ENCODE peak calls at places on chromosomes 2 and 18, in four cellular contexts. T, D, Q and S are unnamed samples.

GRCh38 chr2:156465573-156465972 is 29.4 kb downstream of the GPD2 start:
- DNase-seq in D (no peak), T (peak; percentile 16), Q (no peak), S (no peak)

GRCh38 chr18:11741505-11742145 is 52.6 kb downstream of the GNAL start:
- DNase-seq in Q (no peak), T (no peak), D (no peak), S (no peak)

GRCh38 chr2:75494137-75494769 is 66.5 kb downstream of the EVA1A start:
- DNase-seq in T (no peak), Q (no peak), D (no peak), S (no peak)

GRCh38 chr2:218392891-218393462 is 6.7 kb upstream of the CTDSP1 start:
- DNase-seq in T (no peak), Q (no peak), D (no peak), S (no peak)

GRCh38 chr18:68735498-68736343 is 20.8 kb upstream of the TMX3 start:
- DNase-seq in T (peak; percentile 84), D (peak; percentile 45), Q (no peak), S (no peak)

GRCh38 chr2:28665041-28665704 is 86.5 kb upstream of the PPP1CB start:
- DNase-seq in Q (no peak), T (peak; percentile 95), D (peak; percentile 54), S (no peak)

GRCh38 chr18:66778048-66778447 is 174.2 kb upstream of the CDH19 start:
- DNase-seq in D (no peak), Q (no peak), T (no peak), S (no peak)

GRCh38 chr2:152415231-152415642 is 80.3 kb downstream of the FMNL2 start:
- DNase-seq in T (no peak), D (no peak), Q (no peak), S (no peak)

GRCh38 chr18:55228191-55228590 is 268.9 kb upstream of the CCDC68 start:
- DNase-seq in T (no peak), Q (no peak), D (no peak), S (no peak)

GRCh38 chr2:11892041-11892440 is 145.6 kb downstream of the LPIN1 start:
- DNase-seq in T (no peak), D (no peak), Q (no peak), S (no peak)

GRCh38 chr2:152098033-152098797 is 629 bp downstream of the CACNB4 start:
- DNase-seq in T (peak; percentile 14), Q (peak; percentile 41), D (peak; percentile 7), S (peak; percentile 61)

GRCh38 chr18:21049306-21049705 is 62.3 kb downstream of the ROCK1 start:
- DNase-seq in Q (no peak), T (peak; percentile 5), D (no peak), S (no peak)

GRCh38 chr18:7980661-7981060 is 413.5 kb downstream of the PTPRM start:
- DNase-seq in Q (no peak), T (no peak), D (no peak), S (no peak)

GRCh38 chr2:164145093-164145987 is 409.5 kb upstream of the FIGN start:
- DNase-seq in T (peak; percentile 28), D (peak; percentile 57), Q (no peak), S (no peak)

GRCh38 chr2:241762933-241763369 is 13.7 kb upstream of the GAL3ST2 start:
- DNase-seq in T (no peak), D (no peak), Q (no peak), S (no peak)

GRCh38 chr2:26011990-26012856 is 21.7 kb upstream of the RAB10 start:
- DNase-seq in T (peak; percentile 30), Q (no peak), D (no peak), S (no peak)

GRCh38 chr2:1510184-1510583 is 96.9 kb downstream of the TPO start:
- DNase-seq in D (no peak), Q (no peak), T (no peak), S (no peak)

GRCh38 chr2:229601396-229601795 is 113.0 kb downstream of the DNER start:
- DNase-seq in Q (no peak), D (no peak), T (no peak), S (no peak)

GRCh38 chr18:76847926-76848325 is 25.6 kb downstream of the ZNF236 start:
- DNase-seq in Q (peak; percentile 30), D (no peak), T (no peak), S (no peak)

GRCh38 chr18:23422751-23423418 is 30.2 kb upstream of the RIOK3 start:
- DNase-seq in T (peak; percentile 38), D (peak; percentile 35), Q (no peak), S (no peak)

GRCh38 chr2:38581193-38582147 is 21.3 kb downstream of the HNRNPLL start:
- DNase-seq in D (no peak), T (peak; percentile 87), Q (no peak), S (peak; percentile 46)

GRCh38 chr2:180125245-180125962 is 118.3 kb upstream of the CWC22 start:
- DNase-seq in Q (peak; percentile 49), T (peak; percentile 98), D (peak; percentile 95), S (peak; percentile 56)

GRCh38 chr2:72955188-72956049 is 38.1 kb downstream of the EMX1 start:
- DNase-seq in D (no peak), Q (no peak), T (no peak), S (peak; percentile 27)

GRCh38 chr18:64332851-64333250 is 184.0 kb upstream of the LINC00305 start:
- DNase-seq in D (no peak), T (no peak), Q (no peak), S (no peak)

GRCh38 chr18:22286576-22286975 is 117.2 kb downstream of the GATA6 start:
- DNase-seq in Q (no peak), T (peak; percentile 31), D (no peak), S (no peak)

GRCh38 chr2:77508511-77508910 is 13.7 kb downstream of the LRRTM4 start:
- DNase-seq in D (no peak), T (no peak), Q (no peak), S (no peak)

GRCh38 chr2:191114403-191114886 is 36.3 kb downstream of the STAT4 start:
- DNase-seq in D (peak; percentile 14), Q (no peak), T (peak; percentile 32), S (no peak)

GRCh38 chr2:109352898-109353689 is 224.1 kb downstream of the SH3RF3 start:
- DNase-seq in Q (no peak), D (no peak), T (no peak), S (no peak)

GRCh38 chr2:127829845-127830246 is 18.9 kb upstream of the WDR33 start:
- DNase-seq in Q (no peak), D (no peak), T (no peak), S (no peak)

GRCh38 chr2:141341444-141341843 is 789.4 kb downstream of the LRP1B start:
- DNase-seq in Q (no peak), D (peak; percentile 67), T (peak; percentile 94), S (no peak)

GRCh38 chr2:151049746-151050145 is 211.9 kb downstream of the RBM43 start:
- DNase-seq in T (peak; percentile 61), D (peak; percentile 59), Q (no peak), S (no peak)

GRCh38 chr2:151052850-151053660 is 208.6 kb downstream of the RBM43 start:
- DNase-seq in D (peak; percentile 15), Q (no peak), T (no peak), S (no peak)

GRCh38 chr2:151056870-151057269 is 204.8 kb downstream of the RBM43 start:
- DNase-seq in Q (no peak), D (no peak), T (peak; percentile 54), S (no peak)

GRCh38 chr2:151053661-151053990 is 208.0 kb downstream of the RBM43 start:
- DNase-seq in T (no peak), Q (no peak), D (no peak), S (no peak)

DNA sequence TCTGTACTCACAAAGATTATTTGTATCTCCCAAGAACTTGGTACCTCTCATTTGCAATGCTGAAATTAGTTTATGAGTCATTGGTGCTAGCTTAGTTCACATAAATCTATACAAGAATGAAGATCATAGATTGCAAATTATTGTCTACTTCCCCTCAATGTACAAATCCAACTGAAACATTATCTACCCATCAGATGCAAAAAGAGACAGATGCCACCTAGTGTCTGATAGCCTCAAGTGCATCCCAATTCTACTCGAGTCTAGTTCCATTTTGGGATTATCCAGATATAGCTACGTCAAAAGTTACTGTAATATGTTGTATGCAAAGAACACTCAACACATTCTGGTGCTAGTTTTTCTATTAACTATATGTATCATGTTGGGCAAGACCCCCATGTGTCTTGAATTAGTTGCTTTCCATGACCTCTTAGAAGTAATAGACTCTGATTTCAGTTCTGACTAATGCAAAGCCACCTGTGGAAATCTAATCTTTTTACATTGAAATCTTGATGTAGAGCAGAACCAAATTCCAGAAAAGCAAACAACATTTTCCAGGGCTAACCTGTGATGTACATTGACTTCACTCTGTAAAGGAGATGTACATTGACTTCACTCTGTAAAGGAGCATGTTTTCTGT is 210.0 kb downstream of the RBM43 start:
- DNase-seq in T (peak; percentile 68), D (peak; percentile 77), Q (peak; percentile 22), S (peak; percentile 28)
- TF ChIP-seq CTCF in T (peak; percentile 83), D (peak; percentile 78), Q (peak; percentile 95), S (peak; percentile 77)

DNA sequence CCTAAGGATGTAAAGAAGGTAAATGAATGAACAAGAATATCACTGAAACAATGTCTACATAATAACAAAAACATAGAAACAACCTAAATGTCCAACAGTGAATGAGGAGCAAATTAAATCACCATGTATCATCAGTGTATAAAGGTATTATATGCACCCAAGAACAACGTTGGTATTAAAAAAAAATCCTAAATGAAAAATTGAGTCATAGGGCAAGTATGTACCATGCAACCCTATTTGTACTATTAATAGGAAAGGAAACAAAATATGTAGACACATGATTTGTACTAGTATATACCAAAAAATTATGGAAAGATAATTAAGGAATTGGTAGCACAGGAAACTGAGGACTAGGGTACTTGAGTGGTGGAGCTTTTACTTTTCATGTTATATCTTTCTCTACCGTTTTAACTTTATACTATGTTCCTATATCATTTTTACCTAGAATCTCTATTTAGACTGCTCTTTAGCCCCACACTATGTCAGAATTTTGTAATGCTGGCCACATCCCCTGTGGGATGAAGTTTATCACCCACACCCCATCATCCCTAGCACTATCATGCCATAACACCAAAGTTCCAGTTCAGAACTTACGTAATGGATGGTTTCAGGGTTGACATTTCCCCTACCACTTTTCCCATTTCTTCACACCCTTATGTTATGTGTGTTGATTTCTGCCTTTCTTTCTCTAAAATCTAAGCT is 25.6 kb downstream of the IKZF2 start:
- DNase-seq in D (peak; percentile 36), Q (no peak), T (peak; percentile 21), S (no peak)
- TF ChIP-seq CTCF in D (peak; percentile 31), Q (no peak), T (peak; percentile 10), S (no peak)

GRCh38 chr2:224995419-224995818 is 46.8 kb downstream of the DOCK10 start:
- DNase-seq in Q (no peak), T (no peak), D (no peak), S (no peak)

GRCh38 chr2:224997802-224998201 is 44.5 kb downstream of the DOCK10 start:
- DNase-seq in Q (no peak), T (peak; percentile 56), D (peak; percentile 25), S (no peak)

GRCh38 chr2:225002656-225003045 is 39.6 kb downstream of the DOCK10 start:
- DNase-seq in Q (no peak), D (no peak), T (no peak), S (no peak)

GRCh38 chr2:225002039-225002655 is 40.1 kb downstream of the DOCK10 start:
- DNase-seq in Q (peak; percentile 52), T (peak; percentile 86), D (peak; percentile 61), S (peak; percentile 39)

GRCh38 chr2:224999784-225000183 is 42.5 kb downstream of the DOCK10 start:
- DNase-seq in Q (no peak), T (no peak), D (no peak), S (no peak)
- TF ChIP-seq CTCF in Q (no peak), T (no peak), D (no peak), S (no peak)

DNA sequence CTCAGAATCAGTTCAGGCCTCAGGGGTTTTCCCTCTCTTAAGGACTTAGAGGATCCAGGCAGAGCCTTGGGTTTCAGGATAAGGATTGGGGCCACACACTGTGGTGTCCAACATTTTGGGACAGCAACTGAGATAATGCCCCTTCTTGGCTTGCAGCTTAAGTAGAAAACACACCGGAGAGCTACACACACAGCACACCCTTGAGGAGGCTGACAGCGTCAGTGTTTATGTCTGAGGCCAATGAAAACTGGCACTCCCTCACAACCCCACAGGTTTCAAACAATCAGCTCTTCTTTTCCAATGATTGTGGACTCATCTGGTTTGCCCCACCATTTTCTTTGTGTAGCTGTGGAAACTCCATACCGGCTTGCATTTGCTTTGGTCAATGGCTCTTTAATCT is 257.7 kb downstream of the CDCA7 start:
- DNase-seq in D (no peak), T (no peak), Q (no peak), S (no peak)
- TF ChIP-seq CTCF in D (peak; percentile 18), T (no peak), Q (no peak), S (no peak)